ENCODE peak calls at places on chromosomes 1 and 21, in ten cellular contexts. E, I, P, H, T, C, N, W, Y and O are unnamed samples.

GRCh38 chr21:36695283-36695634 is 3.7 kb upstream of the SIM2 start:
- DNase-seq in C (no peak), E (no peak), T (no peak), P (no peak), I (no peak), W (no peak), N (no peak), H (no peak), Y (no peak), O (no peak)

GRCh38 chr1:28926629-28927441 is 12.5 kb downstream of the EPB41 start:
- DNase-seq in N (no peak), H (no peak), E (peak), W (no peak), P (no peak), C (peak), T (peak), Y (peak), I (no peak), O (no peak)

GRCh38 chr1:160768295-160768657 is 27.7 kb upstream of the LY9 start:
- DNase-seq in P (peak), T (peak), Y (peak), N (peak), I (peak), W (no peak), E (peak), C (peak), H (no peak), O (no peak)

GRCh38 chr1:84298336-84298687 is 3.2 kb upstream of the SAMD13 start:
- DNase-seq in C (peak), Y (peak), N (peak), I (peak), T (peak), E (peak), P (peak), W (peak), H (no peak), O (no peak)

GRCh38 chr1:211172657-211173056 is 38.7 kb upstream of the KCNH1 start:
- DNase-seq in N (no peak), T (no peak), W (no peak), I (no peak), P (no peak), Y (no peak), C (no peak), H (no peak), E (no peak), O (no peak)

GRCh38 chr1:193085263-193085662 is 20.0 kb downstream of the GLRX2 start:
- DNase-seq in I (no peak), N (no peak), W (no peak), T (no peak), H (no peak), C (no peak), P (no peak), Y (no peak), E (no peak), O (no peak)

GRCh38 chr1:157088607-157089006 is 11.0 kb downstream of the ETV3L start:
- DNase-seq in T (peak), W (no peak), E (no peak), Y (no peak), I (no peak), H (no peak), P (no peak), N (no peak), C (no peak), O (no peak)

GRCh38 chr21:29499734-29500343 is 201.1 kb downstream of the BACH1 start:
- DNase-seq in H (peak), W (no peak), E (peak), T (peak), Y (no peak), I (peak), P (peak), C (no peak), N (peak), O (no peak)

GRCh38 chr1:100699744-100700143 is 19.8 kb upstream of the VCAM1 start:
- DNase-seq in I (no peak), E (no peak), W (no peak), H (no peak), Y (no peak), N (no peak), P (no peak), T (no peak), C (no peak), O (no peak)

GRCh38 chr1:117627562-117628165 is 21.8 kb downstream of the TENT5C start:
- DNase-seq in P (no peak), I (no peak), H (no peak), T (no peak), W (no peak), C (no peak), E (no peak), N (no peak), Y (no peak), O (no peak)

GRCh38 chr1:108615544-108615943 is 45.3 kb downstream of the HENMT1 start:
- DNase-seq in H (no peak), E (no peak), W (no peak), Y (no peak), P (no peak), N (no peak), C (no peak), T (peak), I (no peak), O (no peak)

GRCh38 chr1:81509619-81510018 is 291.1 kb upstream of the ADGRL2 start:
- DNase-seq in T (peak), Y (no peak), W (no peak), H (no peak), N (no peak), C (no peak), I (no peak), E (no peak), P (no peak), O (no peak)

GRCh38 chr1:226814751-226815496 is 55.5 kb upstream of the PSEN2 start:
- DNase-seq in Y (no peak), P (no peak), C (no peak), I (peak), N (peak), T (peak), H (no peak), W (peak), E (peak), O (no peak)

GRCh38 chr1:17572264-17572985 is 32.9 kb downstream of the ARHGEF10L start:
- DNase-seq in H (no peak), Y (no peak), W (no peak), N (no peak), T (no peak), E (no peak), P (no peak), C (no peak), I (no peak), O (no peak)

GRCh38 chr1:46406881-46407608 is 12.9 kb downstream of the FAAH start:
- DNase-seq in H (no peak), C (no peak), P (no peak), T (no peak), W (no peak), Y (no peak), N (no peak), E (no peak), I (no peak), O (no peak)

GRCh38 chr1:205849619-205850355 is at the start of gene PM20D1:
- DNase-seq in E (peak), I (peak), H (no peak), P (peak), T (peak), Y (peak), N (peak), W (peak), C (peak), O (no peak)

GRCh38 chr1:150332651-150333290 is 11.4 kb downstream of the PRPF3 start:
- DNase-seq in W (no peak), H (no peak), P (no peak), Y (no peak), N (no peak), C (no peak), T (no peak), I (no peak), E (peak), O (no peak)

GRCh38 chr1:7497107-7497637 is 273.9 kb upstream of the VAMP3 start:
- DNase-seq in E (no peak), C (no peak), I (no peak), H (no peak), W (no peak), Y (no peak), N (no peak), T (no peak), P (no peak), O (no peak)

GRCh38 chr1:82227696-82228095 is 427.0 kb downstream of the ADGRL2 start:
- DNase-seq in P (no peak), I (no peak), N (no peak), W (no peak), T (no peak), H (no peak), E (no peak), Y (no peak), C (no peak), O (peak)

GRCh38 chr21:46191686-46192575 is 7.7 kb upstream of the SPATC1L start:
- DNase-seq in E (no peak), P (no peak), H (no peak), N (no peak), Y (no peak), W (peak), C (no peak), I (no peak), T (no peak), O (no peak)

GRCh38 chr1:183699643-183700160 is 46.6 kb upstream of the APOBEC4 start:
- DNase-seq in N (no peak), C (no peak), E (peak), P (no peak), Y (no peak), I (no peak), T (peak), W (no peak), H (no peak), O (no peak)

GRCh38 chr1:78275456-78275855 is 215.3 kb upstream of the PTGFR start:
- DNase-seq in Y (no peak), C (no peak), E (no peak), T (peak), H (no peak), I (no peak), W (no peak), N (no peak), P (no peak), O (no peak)